ENCODE peak calls at places on chromosomes 3 and 15, in eight cellular contexts. J is AG04449, F is NT2/D1, T is RWPE1, S is NCI-H2171, Y is occipital lobe, N is nephron progenitor cell, O is neural crest cell. A is an unnamed sample.

GRCh38 chr3:53192608-53193007 is 31.6 kb downstream of the PRKCD start:
- DNase-seq in N (no peak), Y (no peak), J (no peak), S (no peak), T (no peak), F (no peak), O (no peak), A (no peak)

GRCh38 chr3:9168230-9168629 is 81.2 kb downstream of the SRGAP3 start:
- DNase-seq in T (no peak), O (no peak), Y (no peak), N (no peak), S (no peak), F (no peak), J (no peak), A (no peak)

GRCh38 chr15:83837946-83838571 is 184.1 kb downstream of the ADAMTSL3 start:
- DNase-seq in N (peak), S (no peak), O (peak), F (peak), Y (peak), J (no peak), T (peak), A (peak)

GRCh38 chr15:60906275-60906674 is 322.8 kb downstream of the RORA start:
- DNase-seq in S (no peak), N (no peak), J (no peak), O (no peak), Y (no peak), F (no peak), T (no peak), A (no peak)

GRCh38 chr3:102053375-102053989 is 204.2 kb downstream of the NFKBIZ start:
- DNase-seq in F (no peak), S (no peak), T (peak), N (no peak), O (no peak), J (no peak), Y (no peak), A (no peak)

GRCh38 chr15:75775296-75776074 is 62.8 kb upstream of the CSPG4 start:
- DNase-seq in T (peak), J (no peak), O (no peak), Y (no peak), F (peak), S (no peak), N (no peak), A (peak)

GRCh38 chr15:31270767-31271166 is 55.9 kb upstream of the KLF13 start:
- DNase-seq in Y (no peak), O (no peak), J (no peak), N (peak), S (no peak), F (peak), T (no peak), A (no peak)

GRCh38 chr3:158722108-158722507 is 10.1 kb downstream of the RARRES1 start:
- DNase-seq in Y (no peak), F (no peak), T (no peak), J (no peak), O (no peak), N (no peak), S (no peak), A (no peak)

GRCh38 chr3:85270488-85270887 is 311.7 kb downstream of the CADM2 start:
- DNase-seq in T (no peak), Y (no peak), O (no peak), N (no peak), J (no peak), F (no peak), S (no peak), A (no peak)

GRCh38 chr15:31953573-31953972 is 76.7 kb upstream of the CHRNA7 start:
- DNase-seq in N (peak), T (no peak), O (no peak), Y (no peak), F (no peak), J (no peak), S (no peak), A (no peak)

GRCh38 chr15:81511160-81511559 is 137.1 kb upstream of the TMC3 start:
- DNase-seq in F (no peak), T (no peak), J (peak), S (no peak), Y (no peak), N (no peak), O (no peak), A (no peak)

GRCh38 chr3:145857956-145858355 is 303.0 kb downstream of the PLOD2 start:
- DNase-seq in O (no peak), S (no peak), F (no peak), J (no peak), T (no peak), Y (no peak), N (no peak), A (no peak)

GRCh38 chr3:128425142-128425845 is 41.4 kb downstream of the DNAJB8 start:
- DNase-seq in S (peak), O (no peak), T (no peak), N (no peak), F (no peak), J (no peak), Y (no peak), A (no peak)

GRCh38 chr3:58204713-58205112 is 6.1 kb downstream of the DNASE1L3 start:
- DNase-seq in T (no peak), Y (no peak), J (no peak), S (no peak), O (no peak), F (no peak), N (no peak), A (no peak)

GRCh38 chr3:162719684-162720341 is 1223.2 kb downstream of the OTOL1 start:
- DNase-seq in J (peak), T (peak), F (no peak), Y (no peak), S (no peak), N (no peak), O (no peak), A (no peak)

GRCh38 chr15:85337398-85338074 is 42.9 kb upstream of the AKAP13 start:
- DNase-seq in O (no peak), N (no peak), S (no peak), J (no peak), F (no peak), Y (no peak), T (no peak), A (no peak)

GRCh38 chr15:87212041-87212440 is 1044.5 kb downstream of the NTRK3 start:
- DNase-seq in J (no peak), N (no peak), S (no peak), F (no peak), O (no peak), Y (no peak), T (no peak), A (no peak)

GRCh38 chr3:178454714-178455113 is 81.5 kb upstream of the KCNMB2 start:
- DNase-seq in Y (no peak), N (no peak), S (no peak), O (no peak), T (no peak), J (no peak), F (no peak), A (no peak)

GRCh38 chr3:129015388-129016105 is 14.4 kb downstream of the EFCC1 start:
- DNase-seq in O (no peak), S (no peak), F (no peak), N (no peak), Y (no peak), T (no peak), J (no peak), A (no peak)

GRCh38 chr15:68578175-68578959 is 426 bp upstream of the CORO2B start:
- DNase-seq in T (peak), N (peak), Y (peak), S (no peak), F (no peak), O (peak), J (no peak), A (peak)

GRCh38 chr3:184778426-184779332 is 33.3 kb upstream of the VPS8 start:
- DNase-seq in S (no peak), O (no peak), N (no peak), J (no peak), Y (no peak), T (no peak), F (no peak), A (no peak)